ENCODE peak calls at places on chromosomes 16 and 17, in four cellular contexts. F is posterior cingulate gyrus; Q is NCI-H1105; Y is activated CD8-positive, alpha-beta memory T cell treated with anti-CD3 and anti-CD28 coated beads for 4 hours. I is an unnamed sample.

GRCh38 chr16:88993006-88993787 is 16.2 kb upstream of the CBFA2T3 start:
- DNase-seq in F (no peak), Y (no peak), Q (no peak), I (no peak)

GRCh38 chr16:64892843-64893242 is 229.0 kb downstream of the CDH11 start:
- DNase-seq in Y (no peak), F (no peak), Q (no peak), I (peak; percentile 93)

GRCh38 chr17:77465358-77466041 is 324.7 kb downstream of the SEC14L1 start:
- DNase-seq in Q (no peak), Y (peak; percentile 67), F (peak; percentile 67), I (peak; percentile 66)

GRCh38 chr16:86424413-86424812 is 85.9 kb upstream of the FOXF1 start:
- DNase-seq in Q (no peak), Y (no peak), F (no peak), I (no peak)

GRCh38 chr16:72921620-72922019 is 126.3 kb downstream of the ZFHX3 start:
- DNase-seq in Y (no peak), Q (no peak), F (peak; percentile 82), I (no peak)

GRCh38 chr16:23171234-23171948 is 11.2 kb upstream of the SCNN1G start:
- DNase-seq in F (no peak), Y (no peak), Q (no peak), I (peak; percentile 63)

GRCh38 chr17:17098426-17099035 is 56.3 kb downstream of the MPRIP start:
- DNase-seq in Q (no peak), Y (no peak), F (peak; percentile 69), I (no peak)

GRCh38 chr17:42177684-42178083 is 3.3 kb downstream of the KCNH4 start:
- DNase-seq in F (no peak), Q (no peak), Y (no peak), I (peak; percentile 19)

GRCh38 chr17:10837987-10838386 is at the start of gene PIRT:
- DNase-seq in Q (no peak), F (no peak), Y (no peak), I (no peak)

GRCh38 chr16:73605309-73605708 is 557.4 kb upstream of the ZFHX3 start:
- DNase-seq in F (no peak), Q (no peak), Y (no peak), I (no peak)

GRCh38 chr16:56193951-56194726 is 2.9 kb downstream of the GNAO1 start:
- DNase-seq in F (peak; percentile 97), Y (no peak), Q (peak; percentile 97), I (peak; percentile 69)

GRCh38 chr16:88978608-88979346 is 1.8 kb upstream of the CBFA2T3 start:
- DNase-seq in Y (no peak), Q (no peak), F (no peak), I (no peak)

GRCh38 chr17:17814162-17815061 is 22.4 kb downstream of the SREBF1 start:
- DNase-seq in Y (no peak), Q (no peak), F (no peak), I (no peak)

GRCh38 chr16:82263456-82264159 is 93.6 kb upstream of the MPHOSPH6 start:
- DNase-seq in F (peak; percentile 82), Y (peak; percentile 10), Q (peak; percentile 16), I (peak; percentile 64)

GRCh38 chr17:59620518-59621259 is 994 bp downstream of the CLTC start:
- DNase-seq in F (peak; percentile 64), Y (no peak), Q (peak; percentile 16), I (peak; percentile 45)

GRCh38 chr17:8103549-8103948 is 14.8 kb downstream of the ALOXE3 start:
- DNase-seq in Y (no peak), F (no peak), Q (no peak), I (peak; percentile 81)

GRCh38 chr17:73118876-73119485 is 26.5 kb upstream of the SLC39A11 start:
- DNase-seq in Q (no peak), Y (no peak), F (no peak), I (no peak)

GRCh38 chr16:50584033-50584722 is 36.0 kb downstream of the NKD1 start:
- DNase-seq in Y (no peak), F (no peak), Q (no peak), I (no peak)

GRCh38 chr17:53628011-53628410 is 194.7 kb upstream of the KIF2B start:
- DNase-seq in Q (no peak), F (no peak), Y (no peak), I (peak; percentile 56)

GRCh38 chr16:46859719-46860152 is 24.4 kb upstream of the GPT2 start:
- DNase-seq in Q (no peak), Y (no peak), F (no peak), I (peak; percentile 93)

GRCh38 chr17:74919440-74920305 is 3.4 kb downstream of the USH1G start:
- DNase-seq in Q (no peak), F (no peak), Y (no peak), I (no peak)

GRCh38 chr17:63694974-63695773 is 4.8 kb downstream of the LIMD2 start:
- DNase-seq in Y (no peak), Q (no peak), F (peak; percentile 81), I (no peak)

GRCh38 chr17:17087424-17088103 is 45.3 kb downstream of the MPRIP start:
- DNase-seq in F (peak; percentile 79), Y (no peak), Q (no peak), I (peak; percentile 52)

GRCh38 chr16:51994597-51994996 is 552.3 kb downstream of the TOX3 start:
- DNase-seq in F (no peak), Q (peak; percentile 99), Y (no peak), I (peak; percentile 99)

GRCh38 chr17:283911-284675 is 68.5 kb downstream of the RPH3AL start:
- DNase-seq in F (peak; percentile 37), Y (no peak), Q (no peak), I (no peak)

GRCh38 chr17:74742978-74743545 is 5.4 kb upstream of the NHERF1 start:
- DNase-seq in F (peak; percentile 62), Q (no peak), Y (no peak), I (no peak)

GRCh38 chr16:79599256-79599836 is 1.2 kb downstream of the MAF start:
- DNase-seq in Y (no peak), F (peak; percentile 71), Q (no peak), I (no peak)

GRCh38 chr16:82091225-82091624 is 56.2 kb downstream of the HSD17B2 start:
- DNase-seq in F (no peak), Q (no peak), Y (no peak), I (peak; percentile 42)

GRCh38 chr16:4653981-4654380 is 29.4 kb downstream of the MGRN1 start:
- DNase-seq in Q (no peak), F (no peak), Y (no peak), I (no peak)

GRCh38 chr16:72468582-72468981 is 296.6 kb upstream of the PMFBP1 start:
- DNase-seq in F (no peak), Y (no peak), Q (no peak), I (no peak)

GRCh38 chr16:70250748-70251650 is 741 bp downstream of the EXOSC6 start:
- DNase-seq in F (peak; percentile 85), Y (no peak), Q (no peak), I (peak; percentile 62)

GRCh38 chr17:42411321-42411820 is 11.7 kb downstream of the CAVIN1 start:
- DNase-seq in Q (no peak), Y (no peak), F (peak; percentile 26), I (no peak)

GRCh38 chr16:58417035-58417434 is 24.8 kb downstream of the GINS3 start:
- DNase-seq in Q (no peak), Y (no peak), F (no peak), I (no peak)

GRCh38 chr16:81554993-81555392 is 110.4 kb downstream of the CMIP start:
- DNase-seq in Y (no peak), Q (no peak), F (no peak), I (no peak)

GRCh38 chr16:35862242-35862641 is 2402.8 kb downstream of the TP53TG3F start:
- DNase-seq in Q (no peak), Y (no peak), F (no peak), I (no peak)

GRCh38 chr17:49388290-49388640 is 26.2 kb upstream of the ZNF652 start:
- DNase-seq in Y (no peak), Q (no peak), F (no peak), I (no peak)

GRCh38 chr17:82435103-82435502 is 15.4 kb downstream of the CYBC1 start:
- DNase-seq in Y (no peak), F (no peak), Q (no peak), I (no peak)

I was measured in epithelial cell of esophagus.